ENCODE peak calls at places on chromosomes 2 and 18, in five cellular contexts. X is activated CD4-positive, alpha-beta T cell treated with anti-CD3 and anti-CD28 coated beads, Interleukin-2, amount 50 U/mL, for 1 hour; G is CD8-positive, alpha-beta memory T cell; J is tibial artery; P is left cardiac atrium. N is an unnamed sample.

GRCh38 chr18:40984856-40985255 is 970.2 kb upstream of the PIK3C3 start:
- DNase-seq in J (no peak), G (no peak), P (no peak), X (no peak), N (no peak)

GRCh38 chr2:36478999-36479398 is 119.0 kb downstream of the FEZ2 start:
- DNase-seq in P (no peak), J (no peak), G (no peak), X (no peak), N (no peak)

GRCh38 chr2:230762317-230762896 is 49.8 kb downstream of the CAB39 start:
- DNase-seq in X (peak; percentile 24), G (no peak), J (no peak), P (no peak), N (no peak)

GRCh38 chr18:9135912-9136314 is 668 bp upstream of the ANKRD12 start:
- DNase-seq in G (no peak), X (no peak), P (peak; percentile 26), J (peak; percentile 25), N (no peak)

GRCh38 chr2:62536873-62537547 is 31.0 kb upstream of the TMEM17 start:
- DNase-seq in X (no peak), P (no peak), G (no peak), J (no peak), N (no peak)

GRCh38 chr2:26244479-26245230 is at the start of the genes HADHA and HADHB:
- DNase-seq in X (peak; percentile 80), G (peak; percentile 88), J (peak; percentile 87), P (peak; percentile 91), N (peak; percentile 79)

GRCh38 chr18:36672437-36673344 is 156.1 kb downstream of the TPGS2 start:
- DNase-seq in X (no peak), P (no peak), J (no peak), G (no peak), N (no peak)

GRCh38 chr2:15973446-15974202 is 33.3 kb downstream of the MYCN start:
- DNase-seq in X (no peak), P (no peak), J (no peak), G (no peak), N (no peak)

GRCh38 chr2:162403884-162404283 is 60.0 kb downstream of the GCA start:
- DNase-seq in J (no peak), X (no peak), G (no peak), P (no peak), N (no peak)

GRCh38 chr2:126862730-126863129 is 36.0 kb upstream of the TEX51 start:
- DNase-seq in X (no peak), J (no peak), G (no peak), P (no peak), N (no peak)

GRCh38 chr2:149612122-149612521 is 24.5 kb upstream of the MMADHC start:
- DNase-seq in G (no peak), X (no peak), P (no peak), J (no peak), N (no peak)

GRCh38 chr2:240203031-240203841 is 62.8 kb upstream of the OTOS start:
- DNase-seq in G (no peak), X (no peak), J (no peak), P (no peak), N (no peak)

GRCh38 chr2:238231251-238231793 is 8.5 kb downstream of the HES6 start:
- DNase-seq in X (peak; percentile 78), J (peak; percentile 74), P (peak; percentile 82), G (peak; percentile 38), N (no peak)

GRCh38 chr2:150767924-150768801 is 280.7 kb upstream of the RND3 start:
- DNase-seq in P (no peak), X (no peak), J (no peak), G (no peak), N (no peak)

GRCh38 chr2:163347982-163348842 is 387.6 kb downstream of the FIGN start:
- DNase-seq in P (peak; percentile 80), J (peak; percentile 64), G (no peak), X (no peak), N (no peak)

GRCh38 chr18:37247499-37248161 is 318.0 kb downstream of the CELF4 start:
- DNase-seq in X (no peak), J (no peak), P (no peak), G (no peak), N (no peak)

GRCh38 chr2:75099521-75099922 is 99.8 kb downstream of the TACR1 start:
- DNase-seq in J (no peak), X (no peak), P (no peak), G (no peak), N (no peak)

GRCh38 chr2:201257381-201257940 is 2.9 kb upstream of the CASP8 start:
- DNase-seq in P (peak; percentile 40), G (peak; percentile 68), X (peak; percentile 50), J (peak; percentile 35), N (peak; percentile 28)

GRCh38 chr2:85770369-85770768 is 16.6 kb downstream of the ATOH8 start:
- DNase-seq in P (no peak), J (no peak), X (no peak), G (no peak), N (no peak)

GRCh38 chr18:26456070-26456491 is 92.3 kb downstream of the KCTD1 start:
- DNase-seq in X (no peak), J (no peak), G (no peak), P (no peak), N (no peak)

GRCh38 chr2:224778474-224778877 is 62.3 kb upstream of the CCDC195 start:
- DNase-seq in X (peak; percentile 56), G (peak; percentile 35), P (no peak), J (peak; percentile 67), N (no peak)

GRCh38 chr2:40127890-40128548 is 323.9 kb downstream of the SLC8A1 start:
- DNase-seq in J (no peak), P (no peak), X (no peak), G (no peak), N (no peak)

GRCh38 chr2:109208071-109208950 is 79.3 kb downstream of the SH3RF3 start:
- DNase-seq in G (no peak), X (no peak), P (no peak), J (no peak), N (no peak)

GRCh38 chr18:24930974-24931373 is 421.0 kb downstream of the ZNF521 start:
- DNase-seq in G (no peak), P (no peak), X (no peak), J (no peak), N (no peak)

GRCh38 chr2:223090540-223091235 is 38.7 kb downstream of the KCNE4 start:
- DNase-seq in J (no peak), G (no peak), P (no peak), X (no peak), N (no peak)

GRCh38 chr18:49691177-49691608 is 122.1 kb downstream of the ACAA2 start:
- DNase-seq in X (no peak), G (no peak), P (no peak), J (no peak), N (no peak)

GRCh38 chr18:22493255-22493654 is 75.5 kb upstream of the CTAGE1 start:
- DNase-seq in J (no peak), X (no peak), G (no peak), P (no peak), N (no peak)

GRCh38 chr2:108870069-108870644 is 83.6 kb downstream of the CCDC138 start:
- DNase-seq in J (no peak), G (no peak), P (no peak), X (no peak), N (no peak)

GRCh38 chr2:231348173-231348572 is 47.3 kb upstream of the B3GNT7 start:
- DNase-seq in J (no peak), P (no peak), X (no peak), G (no peak), N (no peak)

GRCh38 chr2:219559156-219559915 is 12.0 kb downstream of the OBSL1 start:
- DNase-seq in X (no peak), G (no peak), J (no peak), P (no peak), N (no peak)

GRCh38 chr2:169131587-169132512 is 62.5 kb downstream of the DHRS9 start:
- DNase-seq in P (no peak), X (no peak), G (peak; percentile 39), J (no peak), N (no peak)

GRCh38 chr2:241033994-241034393 is 35.6 kb downstream of the SNED1 start:
- DNase-seq in G (no peak), J (no peak), X (no peak), P (no peak), N (no peak)

GRCh38 chr2:205680903-205681302 is 1.4 kb upstream of the NRP2 start:
- DNase-seq in X (no peak), P (no peak), G (no peak), J (no peak), N (no peak)

GRCh38 chr2:226338825-226339224 is 460.8 kb downstream of the IRS1 start:
- DNase-seq in G (no peak), X (no peak), J (no peak), P (no peak), N (no peak)